ENCODE peak calls at places on chromosomes 2 and 18, in ten cellular contexts. F is body of pancreas, T is transverse colon, Y is prostate gland, E is adrenal gland, L is GM12878, I is right lobe of liver, G is IMR-90, K is gastrocnemius medialis, M is heart left ventricle. B is an unnamed sample. For H3K27me3, the result is how much of the 10 kb centered on the place peaks cover.

GRCh38 chr2:44934962-44935853 is 6.3 kb upstream of the SIX3 start:
- DNase-seq in F (no peak), T (no peak), Y (no peak), E (no peak), L (no peak), I (no peak), G (no peak), K (no peak), M (no peak), B (no peak)

GRCh38 chr18:33916200-33916599 is 308.5 kb downstream of the NOL4 start:
- DNase-seq in F (no peak), T (no peak), Y (no peak), E (no peak), L (no peak), I (no peak), G (no peak), K (no peak), M (no peak), B (no peak)

GRCh38 chr2:232810444-232810843 is 34.1 kb upstream of the KCNJ13 start:
- DNase-seq in F (no peak), T (no peak), Y (no peak), E (no peak), L (no peak), I (no peak), G (no peak), K (no peak), M (no peak), B (no peak)

GRCh38 chr2:182593394-182593707 is 122.7 kb upstream of the DNAJC10 start:
- DNase-seq in F (no peak), T (no peak), Y (no peak), E (no peak), L (no peak), I (no peak), G (peak), K (no peak), M (no peak), B (no peak)

GRCh38 chr2:169247231-169247630 is 115.1 kb downstream of the LRP2 start:
- DNase-seq in F (no peak), T (no peak), Y (no peak), E (no peak), L (no peak), I (no peak), G (no peak), K (no peak), M (no peak), B (no peak)

GRCh38 chr2:36963106-36963505 is 3.2 kb downstream of the STRN start:
- DNase-seq in F (no peak), T (no peak), Y (peak), E (no peak), L (no peak), I (no peak), G (no peak), K (no peak), M (no peak), B (no peak)

GRCh38 chr2:26577442-26578433 is 63.4 kb downstream of the CIB4 start:
- DNase-seq in F (peak), T (peak), Y (peak), E (peak), L (no peak), I (no peak), G (peak), K (peak), M (peak), B (peak)

GRCh38 chr2:187644991-187645390 is 90.8 kb upstream of the TFPI start:
- DNase-seq in F (no peak), T (no peak), Y (no peak), E (no peak), L (no peak), I (no peak), G (no peak), K (no peak), M (no peak), B (no peak)

GRCh38 chr2:37343537-37344434 is 644 bp upstream of the QPCT start:
- DNase-seq in F (peak), T (no peak), Y (no peak), E (peak), L (no peak), I (no peak), G (peak), K (no peak), M (peak), B (peak)

GRCh38 chr2:218607436-218608115 is at the start of gene PLCD4:
- DNase-seq in F (peak), T (peak), Y (no peak), E (peak), L (no peak), I (no peak), G (peak), K (peak), M (peak), B (no peak)

GRCh38 chr2:109135572-109136185 is 6.7 kb downstream of the SH3RF3 start:
- DNase-seq in F (no peak), T (no peak), Y (no peak), E (no peak), L (no peak), I (no peak), G (no peak), K (no peak), M (no peak), B (no peak)

GRCh38 chr2:8148260-8148880 is 533.5 kb upstream of the ID2 start:
- DNase-seq in F (peak), T (peak), Y (no peak), E (no peak), L (no peak), I (no peak), G (peak), K (no peak), M (no peak), B (no peak)

GRCh38 chr2:210503622-210504300 is 27.2 kb upstream of the LANCL1 start:
- DNase-seq in F (no peak), T (no peak), Y (no peak), E (no peak), L (no peak), I (no peak), G (no peak), K (no peak), M (no peak), B (no peak)

GRCh38 chr18:56952026-56952425 is 194.9 kb upstream of the BOD1L2 start:
- DNase-seq in F (no peak), T (no peak), Y (no peak), E (no peak), L (no peak), I (no peak), G (no peak), K (no peak), M (no peak), B (no peak)

DNA sequence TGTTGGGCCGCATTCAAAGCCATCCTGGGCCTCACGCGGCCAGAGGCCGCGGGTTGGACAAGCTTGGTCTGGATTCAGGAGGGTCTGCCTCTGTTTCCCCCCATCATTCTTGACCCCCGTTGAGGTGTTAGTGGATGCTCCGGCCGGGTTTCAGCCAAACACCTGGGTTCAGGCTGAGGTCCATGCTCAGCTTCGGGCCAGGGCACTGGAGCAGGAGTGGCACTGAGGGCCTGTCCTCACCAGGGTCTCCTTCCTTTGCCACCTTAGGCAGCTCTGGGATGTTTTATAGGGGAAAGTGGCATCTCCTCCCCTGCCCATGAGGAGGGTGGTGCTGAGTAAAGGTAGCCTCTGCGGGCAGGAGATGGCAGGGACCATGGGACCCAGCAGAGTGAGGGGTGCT is 76.9 kb upstream of the SMAD2 start:
- DNase-seq in F (no peak), T (no peak), Y (no peak), E (no peak), L (no peak), I (no peak), G (no peak), K (no peak), M (no peak), B (no peak)
- TF ChIP-seq POLR2A in F (no peak), T (no peak), Y (no peak), E (no peak), L (no peak), I (no peak), G (no peak), K (no peak), M (no peak), B (no peak)

GRCh38 chr2:119523959-119524694 is at the start of gene SCTR:
- DNase-seq in F (no peak), T (no peak), Y (no peak), E (peak), L (no peak), I (no peak), G (no peak), K (no peak), M (no peak), B (no peak)

GRCh38 chr2:119523383-119523958 is 812 bp downstream of the SCTR start:
- DNase-seq in F (no peak), T (no peak), Y (no peak), E (no peak), L (no peak), I (no peak), G (no peak), K (no peak), M (no peak), B (no peak)

GRCh38 chr2:119528036-119528435 is 3.8 kb upstream of the SCTR start:
- DNase-seq in F (no peak), T (no peak), Y (no peak), E (no peak), L (no peak), I (no peak), G (no peak), K (no peak), M (no peak), B (no peak)

GRCh38 chr2:119522561-119523110 is 1.6 kb downstream of the SCTR start:
- DNase-seq in F (peak), T (no peak), Y (no peak), E (no peak), L (no peak), I (no peak), G (no peak), K (no peak), M (no peak), B (no peak)

GRCh38 chr2:119525574-119525973 is 1.3 kb upstream of the SCTR start:
- DNase-seq in F (no peak), T (no peak), Y (no peak), E (no peak), L (no peak), I (no peak), G (no peak), K (no peak), M (no peak), B (no peak)
- H3K27me3 ChIP-seq in F (under half), T (half or more), Y (under half), E (under half), L (under half), I (under half), G (under half), K (under half), M (under half), B (under half)

GRCh38 chr2:42053791-42054656 is 6.2 kb downstream of the PKDCC start:
- DNase-seq in F (no peak), T (peak), Y (no peak), E (peak), L (no peak), I (no peak), G (no peak), K (peak), M (peak), B (peak)
- TF ChIP-seq POLR2A in F (no peak), T (no peak), Y (no peak), E (peak), L (no peak), I (no peak), G (no peak), K (peak), M (no peak), B (peak)

GRCh38 chr18:37545461-37545860 is 20.1 kb downstream of the CELF4 start:
- DNase-seq in F (no peak), T (no peak), Y (no peak), E (no peak), L (no peak), I (no peak), G (no peak), K (no peak), M (no peak), B (no peak)
- H3K27me3 ChIP-seq in F (under half), T (under half), Y (under half), E (under half), L (under half), I (under half), G (under half), K (under half), M (under half), B (under half)

B was measured in uterus.